ENCODE peak calls at places on chromosome 20, in seven cellular contexts. C, A, R, X, Q, V and P are unnamed samples.

GRCh38 chr20:33086052-33086722 is 6.7 kb downstream of the BPIFB4 start:
- DNase-seq in C (no peak), A (no peak), R (no peak), X (no peak), Q (no peak), V (no peak), P (no peak)

GRCh38 chr20:58751956-58752355 is 59.4 kb downstream of the NPEPL1 start:
- DNase-seq in C (no peak), A (no peak), R (no peak), X (no peak), Q (no peak), V (no peak), P (no peak)

GRCh38 chr20:59462249-59462648 is 142.1 kb upstream of the PHACTR3 start:
- DNase-seq in C (no peak), A (no peak), R (no peak), X (no peak), Q (no peak), V (no peak), P (no peak)

GRCh38 chr20:37395921-37396519 is 50.1 kb downstream of the SRC start:
- DNase-seq in C (no peak), A (no peak), R (no peak), X (no peak), Q (no peak), V (no peak), P (no peak)

GRCh38 chr20:52852695-52853094 is 119.5 kb upstream of the TSHZ2 start:
- DNase-seq in C (no peak), A (no peak), R (no peak), X (no peak), Q (no peak), V (no peak), P (no peak)

GRCh38 chr20:43800186-43800585 is 73.4 kb upstream of the GTSF1L start:
- DNase-seq in C (no peak), A (no peak), R (no peak), X (no peak), Q (no peak), V (no peak), P (no peak)

GRCh38 chr20:54995021-54995420 is 519.6 kb downstream of the DOK5 start:
- DNase-seq in C (no peak), A (no peak), R (no peak), X (no peak), Q (no peak), V (no peak), P (no peak)

GRCh38 chr20:50788868-50789125 is 6.1 kb upstream of the BCAS4 start:
- DNase-seq in C (no peak), A (no peak), R (no peak), X (no peak), Q (no peak), V (no peak), P (no peak)

GRCh38 chr20:19924255-19924654 is 92.9 kb upstream of the NAA20 start:
- DNase-seq in C (no peak), A (no peak), R (no peak), X (no peak), Q (no peak), V (no peak), P (no peak)

GRCh38 chr20:33211817-33212424 is 5.2 kb upstream of the BPIFA3 start:
- DNase-seq in C (peak; percentile 44), A (peak; percentile 29), R (peak; percentile 8), X (peak; percentile 42), Q (peak; percentile 63), V (peak; percentile 5), P (peak; percentile 61)

GRCh38 chr20:31392836-31393235 is 2.4 kb upstream of the DEFB119 start:
- DNase-seq in C (no peak), A (no peak), R (no peak), X (no peak), Q (no peak), V (no peak), P (no peak)

GRCh38 chr20:50686767-50687266 is 4.5 kb downstream of the RIPOR3 start:
- DNase-seq in C (no peak), A (no peak), R (no peak), X (no peak), Q (no peak), V (no peak), P (no peak)

GRCh38 chr20:61161649-61162210 is 90.3 kb upstream of the CDH4 start:
- DNase-seq in C (peak; percentile 41), A (no peak), R (no peak), X (no peak), Q (no peak), V (no peak), P (no peak)

GRCh38 chr20:46206025-46206424 is 87.9 kb downstream of the CD40 start:
- DNase-seq in C (peak; percentile 66), A (no peak), R (peak; percentile 29), X (peak; percentile 32), Q (no peak), V (no peak), P (peak; percentile 70)

GRCh38 chr20:61508301-61508700 is 256.2 kb downstream of the CDH4 start:
- DNase-seq in C (no peak), A (no peak), R (no peak), X (no peak), Q (no peak), V (no peak), P (no peak)

GRCh38 chr20:32558526-32558925 is 26.6 kb downstream of the NOL4L start:
- DNase-seq in C (no peak), A (no peak), R (no peak), X (no peak), Q (no peak), V (no peak), P (no peak)

GRCh38 chr20:25250508-25250907 is 2.6 kb downstream of the PYGB start:
- DNase-seq in C (peak; percentile 45), A (no peak), R (peak; percentile 8), X (no peak), Q (peak; percentile 50), V (no peak), P (peak; percentile 56)

GRCh38 chr20:34639755-34640222 is 37.1 kb downstream of the PIGU start:
- DNase-seq in C (no peak), A (no peak), R (peak; percentile 87), X (no peak), Q (peak; percentile 84), V (no peak), P (no peak)

GRCh38 chr20:32637738-32638137 is 36.0 kb downstream of the C20orf203 start:
- DNase-seq in C (no peak), A (no peak), R (no peak), X (no peak), Q (no peak), V (no peak), P (no peak)

GRCh38 chr20:46647469-46647868 is 3.8 kb downstream of the SLC13A3 start:
- DNase-seq in C (no peak), A (no peak), R (no peak), X (no peak), Q (no peak), V (no peak), P (no peak)

GRCh38 chr20:59765599-59766177 is 161.3 kb downstream of the PHACTR3 start:
- DNase-seq in C (peak; percentile 1), A (no peak), R (no peak), X (no peak), Q (no peak), V (no peak), P (peak; percentile 52)

GRCh38 chr20:41406307-41406706 is 39.7 kb upstream of the EMILIN3 start:
- DNase-seq in C (no peak), A (no peak), R (no peak), X (no peak), Q (no peak), V (no peak), P (no peak)

GRCh38 chr20:54665812-54666211 is 190.4 kb downstream of the DOK5 start:
- DNase-seq in C (no peak), A (no peak), R (no peak), X (no peak), Q (no peak), V (no peak), P (no peak)

GRCh38 chr20:46152824-46153586 is 34.9 kb downstream of the CD40 start:
- DNase-seq in C (no peak), A (no peak), R (no peak), X (no peak), Q (no peak), V (no peak), P (no peak)

GRCh38 chr20:25056601-25057233 is 1.2 kb downstream of the ACSS1 start:
- DNase-seq in C (no peak), A (no peak), R (no peak), X (no peak), Q (no peak), V (no peak), P (no peak)

GRCh38 chr20:1861347-1861987 is 33.7 kb upstream of the SIRPA start:
- DNase-seq in C (no peak), A (no peak), R (peak; percentile 37), X (no peak), Q (no peak), V (no peak), P (no peak)

GRCh38 chr20:25058051-25058796 is at the start of gene ACSS1:
- DNase-seq in C (no peak), A (peak; percentile 82), R (peak; percentile 78), X (peak; percentile 54), Q (no peak), V (peak; percentile 74), P (no peak)

GRCh38 chr20:25389381-25389857 is 1.2 kb downstream of the ABHD12 start:
- DNase-seq in C (peak; percentile 52), A (peak; percentile 8), R (no peak), X (peak; percentile 10), Q (no peak), V (no peak), P (peak; percentile 36)